ENCODE peak calls at places on chromosome 15, in eight cellular contexts. D is mesenchymal stem cell; I is left ventricle myocardium inferior; R is aorta; O is A549; V is H1; M is CD4-positive, CD25-positive, alpha-beta regulatory T cell; B is psoas muscle. S is an unnamed sample.

GRCh38 chr15:71437919-71438318 is 322.6 kb downstream of the THSD4 start:
- DNase-seq in D (no peak), I (no peak), R (no peak), O (no peak), V (no peak), M (no peak), B (no peak), S (no peak)

GRCh38 chr15:70125605-70126004 is 27.9 kb upstream of the TLE3 start:
- DNase-seq in D (no peak), I (no peak), R (no peak), O (no peak), V (no peak), M (no peak), B (no peak), S (no peak)

GRCh38 chr15:76994001-76994400 is 925 bp upstream of the PSTPIP1 start:
- DNase-seq in D (no peak), I (peak; percentile 51), R (peak; percentile 73), O (no peak), V (no peak), M (peak; percentile 32), B (no peak), S (peak; percentile 46)

GRCh38 chr15:81294501-81294850 is 29.5 kb downstream of the STARD5 start:
- DNase-seq in D (no peak), I (no peak), R (no peak), O (no peak), V (no peak), M (no peak), B (no peak), S (no peak)

GRCh38 chr15:94297543-94297942 is 66.2 kb downstream of the MCTP2 start:
- DNase-seq in D (peak; percentile 39), I (no peak), R (no peak), O (no peak), V (no peak), M (no peak), B (no peak), S (no peak)

GRCh38 chr15:60004846-60005351 is 788 bp downstream of the FOXB1 start:
- DNase-seq in D (peak; percentile 14), I (no peak), R (no peak), O (no peak), V (no peak), M (peak; percentile 43), B (no peak), S (no peak)

GRCh38 chr15:20353966-20354883 is 187.4 kb downstream of the GOLGA6L6 start:
- DNase-seq in D (no peak), I (no peak), R (peak; percentile 46), O (no peak), V (no peak), M (no peak), B (peak; percentile 45), S (no peak)

GRCh38 chr15:64846246-64846645 is 4.5 kb downstream of the PLEKHO2 start:
- DNase-seq in D (no peak), I (no peak), R (no peak), O (no peak), V (no peak), M (no peak), B (no peak), S (no peak)

GRCh38 chr15:43370310-43370974 is 401 bp downstream of the ZSCAN29 start:
- DNase-seq in D (peak; percentile 72), I (peak; percentile 15), R (no peak), O (no peak), V (no peak), M (no peak), B (peak; percentile 45), S (no peak)

GRCh38 chr15:77538011-77538410 is 94.7 kb downstream of the LINGO1 start:
- DNase-seq in D (no peak), I (no peak), R (no peak), O (no peak), V (no peak), M (no peak), B (no peak), S (no peak)

GRCh38 chr15:71291723-71292122 is 176.5 kb downstream of the THSD4 start:
- DNase-seq in D (no peak), I (no peak), R (no peak), O (no peak), V (no peak), M (peak; percentile 0), B (no peak), S (no peak)

GRCh38 chr15:90557651-90558084 is 27.9 kb downstream of the CRTC3 start:
- DNase-seq in D (peak; percentile 25), I (peak; percentile 93), R (peak; percentile 94), O (no peak), V (no peak), M (no peak), B (peak; percentile 89), S (no peak)

GRCh38 chr15:39135989-39136388 is 444.9 kb upstream of the THBS1 start:
- DNase-seq in D (peak; percentile 86), I (no peak), R (no peak), O (no peak), V (no peak), M (no peak), B (no peak), S (no peak)

GRCh38 chr15:39132071-39132470 is 448.8 kb upstream of the THBS1 start:
- DNase-seq in D (peak; percentile 56), I (no peak), R (no peak), O (no peak), V (no peak), M (no peak), B (no peak), S (no peak)

GRCh38 chr15:39131605-39132004 is 449.3 kb upstream of the THBS1 start:
- DNase-seq in D (peak; percentile 72), I (no peak), R (no peak), O (no peak), V (no peak), M (no peak), B (no peak), S (no peak)

GRCh38 chr15:39133201-39133600 is 447.7 kb upstream of the THBS1 start:
- DNase-seq in D (peak; percentile 97), I (no peak), R (no peak), O (peak; percentile 26), V (no peak), M (no peak), B (no peak), S (no peak)

DNA sequence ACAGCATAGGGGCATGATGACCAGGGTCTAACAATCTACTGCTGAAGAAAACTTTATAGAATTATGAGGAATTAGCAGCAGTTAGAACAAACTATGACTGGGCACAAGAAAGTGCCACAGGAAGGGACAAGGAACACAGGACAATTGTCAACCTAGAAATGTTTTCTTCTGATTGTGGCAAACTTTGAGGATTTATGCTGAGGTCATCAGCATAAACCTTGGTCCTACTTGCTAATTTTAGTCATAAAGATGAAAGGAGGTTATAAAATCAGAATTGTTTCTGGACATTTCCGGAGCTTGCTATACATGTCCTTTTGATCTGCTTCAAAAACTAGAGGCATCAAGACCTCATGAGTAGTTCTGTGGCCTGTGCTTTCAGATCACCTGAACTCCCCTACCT is 446.6 kb upstream of the THBS1 start:
- DNase-seq in D (no peak), I (no peak), R (no peak), O (no peak), V (no peak), M (no peak), B (no peak), S (no peak)
- H3K4me1 ChIP-seq in D (peaks cover 9% of the 10 kb centered on the region), I (peaks cover 6% of the 10 kb centered on the region), R (no peaks in the 10 kb centered on the region), O (peaks cover 56% of the 10 kb centered on the region), V (no peaks in the 10 kb centered on the region), M (no peaks in the 10 kb centered on the region), B (no peaks in the 10 kb centered on the region), S (no peaks in the 10 kb centered on the region)

DNA sequence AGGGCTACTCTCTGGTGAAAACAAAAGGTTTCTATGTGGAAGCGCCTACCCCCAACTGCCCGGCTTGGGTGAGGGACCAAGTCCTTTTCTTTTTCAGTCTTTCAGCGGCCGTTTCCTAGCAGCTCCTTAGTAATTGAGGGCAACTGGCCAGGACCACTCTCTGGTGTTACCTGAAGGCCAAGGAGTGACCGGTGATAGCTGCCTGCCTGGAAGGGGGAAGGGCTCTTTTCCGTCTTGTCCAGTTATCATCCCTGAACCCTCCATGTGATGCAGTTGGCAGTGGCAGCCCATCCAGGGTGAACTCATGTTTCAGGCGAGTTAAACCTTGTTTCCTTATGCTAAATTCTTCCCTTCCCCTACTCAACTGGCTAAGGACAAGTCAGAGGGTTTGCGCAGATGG is 33.3 kb downstream of the RHCG start:
- DNase-seq in D (no peak), I (no peak), R (no peak), O (no peak), V (no peak), M (no peak), B (no peak), S (no peak)
- H3K4me1 ChIP-seq in D (no peaks in the 10 kb centered on the region), I (no peaks in the 10 kb centered on the region), R (no peaks in the 10 kb centered on the region), O (peaks cover 11% of the 10 kb centered on the region), V (peaks cover 4% of the 10 kb centered on the region), M (no peaks in the 10 kb centered on the region), B (no peaks in the 10 kb centered on the region), S (no peaks in the 10 kb centered on the region)

GRCh38 chr15:92914768-92915221 is 14.7 kb downstream of the CHD2 start:
- DNase-seq in D (no peak), I (no peak), R (no peak), O (no peak), V (no peak), M (peak; percentile 63), B (no peak), S (no peak)

GRCh38 chr15:92917606-92918407 is 17.7 kb downstream of the CHD2 start:
- DNase-seq in D (peak; percentile 92), I (peak; percentile 93), R (peak; percentile 96), O (peak; percentile 86), V (peak; percentile 80), M (peak; percentile 90), B (peak; percentile 94), S (peak; percentile 78)

GRCh38 chr15:92910451-92910850 is 10.3 kb downstream of the CHD2 start:
- DNase-seq in D (no peak), I (no peak), R (no peak), O (no peak), V (no peak), M (no peak), B (no peak), S (no peak)

GRCh38 chr15:92915766-92916435 is 15.8 kb downstream of the CHD2 start:
- DNase-seq in D (no peak), I (no peak), R (no peak), O (no peak), V (no peak), M (no peak), B (no peak), S (no peak)

GRCh38 chr15:92914103-92914499 is 14.0 kb downstream of the CHD2 start:
- DNase-seq in D (no peak), I (no peak), R (no peak), O (no peak), V (no peak), M (no peak), B (no peak), S (no peak)
- H3K4me1 ChIP-seq in D (peaks cover 22% of the 10 kb centered on the region), I (peaks cover 94% of the 10 kb centered on the region), R (peaks cover 1% of the 10 kb centered on the region), O (peaks cover 93% of the 10 kb centered on the region), V (peaks cover 4% of the 10 kb centered on the region), M (peaks cover 96% of the 10 kb centered on the region), B (peaks cover 76% of the 10 kb centered on the region), S (peaks cover 59% of the 10 kb centered on the region)

DNA sequence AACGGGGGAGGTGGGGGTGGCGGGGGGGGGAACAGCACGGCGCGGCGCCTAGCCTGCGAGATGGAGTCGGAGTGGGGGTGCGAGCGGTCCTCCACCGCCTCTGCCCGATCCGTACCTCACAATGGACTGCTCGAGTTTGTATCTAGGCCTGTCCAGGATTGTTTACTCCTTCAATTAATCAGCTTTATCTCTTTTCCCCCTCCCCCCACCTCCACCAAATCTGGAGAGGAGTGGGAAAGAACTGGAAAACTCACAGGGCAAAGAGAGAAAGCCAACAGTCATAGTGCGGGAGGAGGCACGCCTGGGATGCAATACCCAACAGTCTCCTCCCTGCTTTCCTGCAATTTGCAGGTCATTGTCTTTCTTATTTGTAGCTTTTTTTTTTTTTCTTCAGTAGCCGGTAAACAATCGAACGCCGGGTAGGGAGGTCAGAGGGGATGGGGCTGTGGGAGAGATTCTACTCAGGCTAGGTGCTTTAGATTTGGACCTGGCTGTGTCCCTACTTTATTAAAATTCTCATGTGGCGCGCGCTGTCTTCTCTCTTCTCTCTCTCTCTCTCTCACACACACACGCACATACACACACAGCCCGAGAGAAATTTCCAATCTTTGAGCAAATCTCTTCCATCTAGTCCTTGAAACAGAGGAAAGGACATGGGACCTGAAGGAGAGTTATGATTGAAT is 6.9 kb upstream of the MEIS2 start:
- DNase-seq in D (peak; percentile 47), I (no peak), R (no peak), O (no peak), V (no peak), M (no peak), B (no peak), S (no peak)
- H3K4me1 ChIP-seq in D (peaks cover 16% of the 10 kb centered on the region), I (peaks cover 48% of the 10 kb centered on the region), R (no peaks in the 10 kb centered on the region), O (no peaks in the 10 kb centered on the region), V (peaks cover 17% of the 10 kb centered on the region), M (peaks cover 7% of the 10 kb centered on the region), B (peaks cover 4% of the 10 kb centered on the region), S (no peaks in the 10 kb centered on the region)

S was measured in effector memory CD4-positive, alpha-beta T cell.